ENCODE peak calls at places on chromosomes 2 and 18, in four cellular contexts. One of them, this sample, is unnamed.

GRCh38 chr2:190051223-190051622 is 11.3 kb downstream of the MSTN start:
- DNase-seq in A549: no peak
- DNase-seq in spleen: no peak
- DNase-seq in transverse colon: no peak
- DNase-seq in this sample: no peak

GRCh38 chr2:122864728-122865127 is 1109.3 kb downstream of the TSN start:
- DNase-seq in A549: no peak
- DNase-seq in spleen: no peak
- DNase-seq in transverse colon: no peak
- DNase-seq in this sample: no peak

GRCh38 chr2:191292869-191293268 is 47.7 kb downstream of the MYO1B start:
- DNase-seq in spleen: no peak
- DNase-seq in transverse colon: no peak
- DNase-seq in A549: no peak
- DNase-seq in this sample: no peak

GRCh38 chr2:28981620-28982371 is 698 bp downstream of the TOGARAM2 start:
- DNase-seq in transverse colon: no peak
- DNase-seq in spleen: no peak
- DNase-seq in A549: peak
- DNase-seq in this sample: peak

GRCh38 chr2:173644146-173644545 is 289.5 kb downstream of the CDCA7 start:
- DNase-seq in A549: no peak
- DNase-seq in transverse colon: no peak
- DNase-seq in spleen: no peak
- DNase-seq in this sample: no peak

GRCh38 chr2:209496586-209496982 is 72.7 kb downstream of the MAP2 start:
- DNase-seq in A549: no peak
- DNase-seq in transverse colon: no peak
- DNase-seq in spleen: no peak
- DNase-seq in this sample: no peak

GRCh38 chr18:35095983-35096676 is 54.9 kb downstream of the MAPRE2 start:
- DNase-seq in spleen: no peak
- DNase-seq in transverse colon: no peak
- DNase-seq in A549: no peak
- DNase-seq in this sample: no peak

GRCh38 chr2:136645458-136645857 is 119.9 kb upstream of the THSD7B start:
- DNase-seq in transverse colon: no peak
- DNase-seq in spleen: no peak
- DNase-seq in A549: no peak
- DNase-seq in this sample: no peak

GRCh38 chr2:159110784-159111183 is 142.3 kb downstream of the TANC1 start:
- DNase-seq in A549: no peak
- DNase-seq in transverse colon: no peak
- DNase-seq in spleen: no peak
- DNase-seq in this sample: no peak

GRCh38 chr2:60555066-60555793 is 1.8 kb upstream of the BCL11A start:
- DNase-seq in A549: peak
- DNase-seq in spleen: peak
- DNase-seq in transverse colon: peak
- DNase-seq in this sample: peak

GRCh38 chr18:58222439-58223125 is 178.6 kb downstream of the NEDD4L start:
- DNase-seq in A549: no peak
- DNase-seq in spleen: no peak
- DNase-seq in transverse colon: no peak
- DNase-seq in this sample: no peak

GRCh38 chr18:58223717-58224424 is 179.8 kb downstream of the NEDD4L start:
- DNase-seq in A549: peak
- DNase-seq in spleen: no peak
- DNase-seq in transverse colon: peak
- DNase-seq in this sample: no peak

GRCh38 chr18:58225101-58225500 is 181.1 kb downstream of the NEDD4L start:
- DNase-seq in transverse colon: no peak
- DNase-seq in spleen: no peak
- DNase-seq in A549: no peak
- DNase-seq in this sample: no peak

GRCh38 chr18:58226476-58226875 is 182.4 kb downstream of the NEDD4L start:
- DNase-seq in transverse colon: no peak
- DNase-seq in spleen: no peak
- DNase-seq in A549: no peak
- DNase-seq in this sample: no peak

GRCh38 chr18:58224425-58224750 is 180.4 kb downstream of the NEDD4L start:
- DNase-seq in A549: no peak
- DNase-seq in spleen: no peak
- DNase-seq in transverse colon: no peak
- DNase-seq in this sample: no peak
- H3K4me3 ChIP-seq in A549: peak
- H3K4me3 ChIP-seq in spleen: no peak
- H3K4me3 ChIP-seq in transverse colon: peak
- H3K4me3 ChIP-seq in this sample: no peak

DNA sequence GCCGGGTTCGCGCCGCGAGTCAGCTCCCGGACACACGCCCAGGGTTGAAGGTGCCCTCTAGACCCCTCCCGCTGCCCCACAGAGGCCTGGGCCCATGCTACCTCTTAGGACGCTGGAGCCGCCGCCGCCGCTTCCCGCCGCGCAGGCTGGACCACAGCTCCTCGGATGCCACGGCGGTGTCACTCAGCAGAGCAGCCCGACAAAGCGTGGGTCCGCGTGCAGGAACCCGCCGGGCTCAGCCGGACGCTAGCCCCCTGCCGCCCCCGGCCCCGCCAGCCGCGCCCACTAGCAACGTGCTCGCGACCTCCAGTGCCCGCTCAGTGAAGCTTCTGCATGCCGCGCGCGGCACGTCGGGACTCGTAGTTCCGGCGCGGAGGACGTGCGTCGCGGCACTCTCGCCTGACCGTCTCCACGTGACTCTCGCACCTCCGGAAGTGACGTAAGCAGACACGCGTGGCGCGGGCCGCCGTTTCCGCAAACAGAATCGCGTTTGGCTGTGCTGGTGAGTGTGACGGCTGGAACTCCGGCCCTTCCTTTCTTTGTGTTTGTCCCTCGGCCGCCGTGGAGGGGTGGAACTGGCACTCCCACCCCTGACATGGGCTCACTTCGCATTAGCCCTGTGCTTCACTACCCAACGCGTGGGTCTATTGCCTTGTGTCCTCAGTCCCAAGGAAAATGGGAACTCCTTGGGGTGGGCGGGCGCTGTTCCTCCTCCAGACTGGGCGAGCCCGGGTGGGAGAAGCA is at the start of the genes FAM210A and RNMT:
- DNase-seq in A549: peak
- DNase-seq in spleen: peak
- DNase-seq in transverse colon: peak
- DNase-seq in this sample: peak
- TF ChIP-seq POLR2A in A549: peak
- TF ChIP-seq POLR2A in spleen: peak
- TF ChIP-seq POLR2A in transverse colon: peak
- TF ChIP-seq POLR2A in this sample: peak

DNA sequence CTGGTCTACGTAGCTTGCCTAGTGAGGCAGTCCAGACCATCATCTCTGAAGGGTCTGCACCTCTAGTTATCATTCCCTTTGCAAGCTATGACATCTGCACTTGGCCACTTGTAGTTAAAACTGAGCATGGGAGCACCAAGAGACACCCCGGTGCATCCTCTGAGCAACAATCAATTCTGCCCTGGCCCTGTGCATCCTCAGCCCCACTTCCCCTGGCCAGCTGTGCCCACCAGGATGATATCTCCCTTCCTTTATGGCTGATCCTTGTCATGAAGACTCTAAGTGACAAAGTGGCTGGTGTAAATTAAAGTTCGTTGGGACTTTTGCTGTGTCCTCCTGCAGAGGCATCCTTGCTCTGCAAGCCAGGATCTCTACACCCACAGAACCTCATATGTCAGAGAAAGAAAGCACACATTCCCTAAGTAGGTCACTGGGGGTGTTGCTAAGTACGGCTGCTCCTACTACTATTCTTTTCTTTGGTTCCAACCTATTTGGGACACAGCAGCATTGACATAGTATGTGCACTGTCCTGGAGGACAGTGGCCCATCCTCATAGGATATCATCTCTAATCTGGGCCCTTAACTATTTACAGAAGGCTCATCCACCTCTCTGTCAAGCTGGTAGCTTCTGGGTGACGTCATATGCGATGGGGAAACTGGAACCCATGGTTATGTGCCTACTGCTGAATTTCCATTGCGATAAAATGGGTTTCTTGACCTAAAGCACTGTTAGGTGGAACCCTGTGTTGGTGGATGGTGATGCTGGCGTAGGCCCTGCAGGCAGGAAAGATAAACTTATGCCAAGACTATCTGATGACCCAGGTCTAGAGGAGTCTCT is 384.3 kb upstream of the ID2 start:
- DNase-seq in transverse colon: no peak
- DNase-seq in A549: no peak
- DNase-seq in spleen: no peak
- DNase-seq in this sample: no peak
- H3K27ac ChIP-seq in transverse colon: no peak
- H3K27ac ChIP-seq in A549: no peak
- H3K27ac ChIP-seq in spleen: peak
- H3K27ac ChIP-seq in this sample: peak

GRCh38 chr2:127423476-127423840 is 5.2 kb downstream of the PROC start:
- DNase-seq in spleen: no peak
- DNase-seq in transverse colon: peak
- DNase-seq in A549: no peak
- DNase-seq in this sample: no peak

GRCh38 chr2:127422631-127423475 is 4.6 kb downstream of the PROC start:
- DNase-seq in A549: no peak
- DNase-seq in transverse colon: peak
- DNase-seq in spleen: peak
- DNase-seq in this sample: peak

GRCh38 chr2:127420039-127420864 is 2.0 kb downstream of the PROC start:
- DNase-seq in spleen: no peak
- DNase-seq in A549: no peak
- DNase-seq in transverse colon: no peak
- DNase-seq in this sample: peak

GRCh38 chr2:127421116-127421800 is 3.0 kb downstream of the PROC start:
- DNase-seq in spleen: no peak
- DNase-seq in transverse colon: no peak
- DNase-seq in A549: no peak
- DNase-seq in this sample: no peak

DNA sequence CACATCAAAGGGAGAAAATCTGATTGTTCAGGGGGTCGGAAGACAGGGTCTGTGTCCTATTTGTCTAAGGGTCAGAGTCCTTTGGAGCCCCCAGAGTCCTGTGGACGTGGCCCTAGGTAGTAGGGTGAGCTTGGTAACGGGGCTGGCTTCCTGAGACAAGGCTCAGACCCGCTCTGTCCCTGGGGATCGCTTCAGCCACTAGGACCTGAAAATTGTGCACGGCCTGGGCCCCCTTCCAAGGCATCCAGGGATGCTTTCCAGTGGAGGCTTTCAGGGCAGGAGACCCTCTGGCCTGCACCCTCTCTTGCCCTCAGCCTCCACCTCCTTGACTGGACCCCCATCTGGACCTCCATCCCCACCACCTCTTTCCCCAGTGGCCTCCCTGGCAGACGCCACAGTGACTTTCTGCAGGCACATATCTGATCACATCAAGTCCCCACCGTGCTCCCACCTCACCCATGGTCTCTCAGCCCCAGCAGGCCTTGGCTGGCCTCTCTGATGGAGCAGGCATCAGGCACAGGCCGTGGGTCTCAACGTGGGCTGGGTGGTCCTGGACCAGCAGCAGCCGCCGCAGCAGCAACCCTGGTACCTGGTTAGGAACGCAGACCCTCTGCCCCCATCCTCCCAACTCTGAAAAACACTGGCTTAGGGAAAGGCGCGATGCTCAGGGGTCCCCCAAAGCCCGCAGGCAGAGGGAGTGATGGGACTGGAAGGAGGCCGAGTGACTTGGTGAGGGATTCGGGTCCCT is 3.8 kb downstream of the PROC start:
- DNase-seq in transverse colon: no peak
- DNase-seq in spleen: no peak
- DNase-seq in A549: no peak
- DNase-seq in this sample: no peak
- H3K4me3 ChIP-seq in transverse colon: no peak
- H3K4me3 ChIP-seq in spleen: no peak
- H3K4me3 ChIP-seq in A549: no peak
- H3K4me3 ChIP-seq in this sample: no peak

GRCh38 chr18:69259282-69259681 is 141.4 kb upstream of the DOK6 start:
- DNase-seq in transverse colon: no peak
- DNase-seq in spleen: no peak
- DNase-seq in A549: no peak
- DNase-seq in this sample: no peak
- TF ChIP-seq POLR2A in transverse colon: no peak
- TF ChIP-seq POLR2A in spleen: no peak
- TF ChIP-seq POLR2A in A549: no peak
- TF ChIP-seq POLR2A in this sample: no peak

DNA sequence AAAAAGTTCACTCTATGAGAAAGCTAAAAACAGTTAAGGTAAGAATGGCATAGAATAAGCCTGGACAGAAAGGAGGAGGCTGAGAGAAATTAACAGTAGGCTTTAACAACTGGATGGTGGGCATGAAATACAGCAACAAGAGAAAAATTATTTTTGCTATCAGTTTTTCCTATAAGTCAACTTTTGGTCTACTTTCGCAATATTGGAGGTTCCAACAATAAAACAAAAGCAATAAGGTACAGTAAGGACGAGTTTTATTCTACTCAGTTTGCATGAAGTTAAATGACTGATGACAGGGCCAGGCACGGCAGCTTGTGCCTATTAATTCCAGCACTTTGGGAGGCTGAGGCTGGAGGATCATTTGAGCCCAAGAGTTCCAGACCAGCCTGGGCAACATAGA is 17.3 kb downstream of the RAB1A start:
- DNase-seq in A549: no peak
- DNase-seq in spleen: no peak
- DNase-seq in transverse colon: no peak
- DNase-seq in this sample: no peak
- H3K27ac ChIP-seq in A549: no peak
- H3K27ac ChIP-seq in spleen: no peak
- H3K27ac ChIP-seq in transverse colon: peak
- H3K27ac ChIP-seq in this sample: no peak

DNA sequence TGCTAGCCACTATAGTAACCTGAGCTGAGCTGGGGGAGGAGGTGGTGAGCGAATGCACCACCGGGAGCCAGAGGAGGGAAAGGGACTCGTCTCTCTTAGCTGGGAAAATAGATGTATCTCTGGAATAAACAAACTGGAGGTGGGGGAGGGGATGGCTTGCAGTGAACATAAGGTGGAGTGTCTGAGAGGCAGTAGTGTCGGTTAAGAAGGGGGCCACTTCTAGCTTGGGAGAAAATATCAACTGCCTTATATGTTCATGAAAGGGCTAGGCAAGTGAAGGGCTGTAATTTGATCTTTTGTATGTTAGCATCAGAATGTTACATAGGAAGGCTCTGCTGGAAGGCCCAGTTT is 2.2 kb downstream of the SETBP1 start:
- DNase-seq in A549: no peak
- DNase-seq in spleen: no peak
- DNase-seq in transverse colon: peak
- DNase-seq in this sample: no peak
- H3K4me3 ChIP-seq in A549: no peak
- H3K4me3 ChIP-seq in spleen: no peak
- H3K4me3 ChIP-seq in transverse colon: peak
- H3K4me3 ChIP-seq in this sample: peak

DNA sequence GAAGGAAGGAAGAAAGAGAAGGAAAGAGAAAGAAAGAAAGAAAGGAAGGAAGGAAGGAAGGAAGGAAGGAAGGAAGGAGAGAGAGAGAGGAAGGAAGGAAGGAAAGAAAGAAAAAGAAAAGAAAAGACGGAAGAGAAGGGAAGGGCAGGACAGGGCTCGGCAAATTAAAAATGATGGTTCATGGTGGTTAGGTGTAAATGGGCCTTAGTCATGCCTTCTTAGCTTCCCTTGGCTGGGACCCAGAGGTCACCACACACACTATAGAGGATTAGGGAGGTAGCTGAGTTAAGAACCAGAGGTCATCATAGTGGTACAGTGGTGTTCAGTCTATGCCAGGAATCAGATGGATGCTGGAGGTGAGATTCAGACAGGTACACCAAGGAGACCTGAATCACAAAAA is 9.3 kb upstream of the ATL2 start:
- DNase-seq in A549: no peak
- DNase-seq in transverse colon: no peak
- DNase-seq in spleen: no peak
- DNase-seq in this sample: no peak
- TF ChIP-seq POLR2A in A549: no peak
- TF ChIP-seq POLR2A in transverse colon: no peak
- TF ChIP-seq POLR2A in spleen: no peak
- TF ChIP-seq POLR2A in this sample: no peak